ENCODE peak calls at places on chromosomes 6 and 20, in eight cellular contexts. One of them, this sample, is unnamed.

GRCh38 chr6:109768485-109768884 is 77.4 kb downstream of the FIG4 start:
- DNase-seq in astrocyte of the spinal cord: no peak
- DNase-seq in renal cortical epithelial cell: no peak
- DNase-seq in T-helper 17 cell: no peak
- DNase-seq in NCI-H69: no peak
- DNase-seq in fibroblast of pulmonary artery: no peak
- DNase-seq in substantia nigra: no peak
- DNase-seq in activated CD4-positive, alpha-beta memory T cell treated with anti-CD3 and anti-CD28 coated beads, Interleukin-2, amount 10 ng/mL, durations not matched to agents 7 days and 5 days: no peak
- DNase-seq in this sample: no peak

GRCh38 chr6:133553652-133554051 is 312.5 kb downstream of the EYA4 start:
- DNase-seq in activated CD4-positive, alpha-beta memory T cell treated with anti-CD3 and anti-CD28 coated beads, Interleukin-2, amount 10 ng/mL, durations not matched to agents 7 days and 5 days: no peak
- DNase-seq in NCI-H69: peak; percentile 44
- DNase-seq in astrocyte of the spinal cord: peak; percentile 76
- DNase-seq in renal cortical epithelial cell: peak; percentile 65
- DNase-seq in fibroblast of pulmonary artery: peak; percentile 84
- DNase-seq in T-helper 17 cell: no peak
- DNase-seq in substantia nigra: no peak
- DNase-seq in this sample: peak; percentile 61

GRCh38 chr6:117478853-117479231 is 3.6 kb upstream of the DCBLD1 start:
- DNase-seq in NCI-H69: no peak
- DNase-seq in astrocyte of the spinal cord: no peak
- DNase-seq in substantia nigra: no peak
- DNase-seq in T-helper 17 cell: no peak
- DNase-seq in activated CD4-positive, alpha-beta memory T cell treated with anti-CD3 and anti-CD28 coated beads, Interleukin-2, amount 10 ng/mL, durations not matched to agents 7 days and 5 days: no peak
- DNase-seq in fibroblast of pulmonary artery: no peak
- DNase-seq in renal cortical epithelial cell: no peak
- DNase-seq in this sample: no peak

GRCh38 chr6:169787797-169788196 is 36.4 kb downstream of the ERMARD start:
- DNase-seq in astrocyte of the spinal cord: no peak
- DNase-seq in NCI-H69: no peak
- DNase-seq in substantia nigra: no peak
- DNase-seq in T-helper 17 cell: no peak
- DNase-seq in fibroblast of pulmonary artery: no peak
- DNase-seq in renal cortical epithelial cell: no peak
- DNase-seq in activated CD4-positive, alpha-beta memory T cell treated with anti-CD3 and anti-CD28 coated beads, Interleukin-2, amount 10 ng/mL, durations not matched to agents 7 days and 5 days: no peak
- DNase-seq in this sample: no peak

GRCh38 chr6:118746100-118746874 is 94.9 kb upstream of the CEP85L start:
- DNase-seq in NCI-H69: no peak
- DNase-seq in substantia nigra: peak; percentile 16
- DNase-seq in renal cortical epithelial cell: no peak
- DNase-seq in activated CD4-positive, alpha-beta memory T cell treated with anti-CD3 and anti-CD28 coated beads, Interleukin-2, amount 10 ng/mL, durations not matched to agents 7 days and 5 days: no peak
- DNase-seq in astrocyte of the spinal cord: no peak
- DNase-seq in T-helper 17 cell: no peak
- DNase-seq in fibroblast of pulmonary artery: no peak
- DNase-seq in this sample: no peak

GRCh38 chr6:24694198-24694597 is 24.8 kb downstream of the C6orf62 start:
- DNase-seq in astrocyte of the spinal cord: no peak
- DNase-seq in T-helper 17 cell: no peak
- DNase-seq in renal cortical epithelial cell: no peak
- DNase-seq in NCI-H69: peak; percentile 27
- DNase-seq in substantia nigra: no peak
- DNase-seq in activated CD4-positive, alpha-beta memory T cell treated with anti-CD3 and anti-CD28 coated beads, Interleukin-2, amount 10 ng/mL, durations not matched to agents 7 days and 5 days: no peak
- DNase-seq in fibroblast of pulmonary artery: no peak
- DNase-seq in this sample: no peak

GRCh38 chr6:40930555-40930954 is 108.5 kb downstream of the UNC5CL start:
- DNase-seq in NCI-H69: no peak
- DNase-seq in renal cortical epithelial cell: peak; percentile 85
- DNase-seq in fibroblast of pulmonary artery: peak; percentile 59
- DNase-seq in astrocyte of the spinal cord: no peak
- DNase-seq in substantia nigra: no peak
- DNase-seq in activated CD4-positive, alpha-beta memory T cell treated with anti-CD3 and anti-CD28 coated beads, Interleukin-2, amount 10 ng/mL, durations not matched to agents 7 days and 5 days: no peak
- DNase-seq in T-helper 17 cell: no peak
- DNase-seq in this sample: no peak

GRCh38 chr6:57262491-57262890 is 40.4 kb upstream of the RAB23 start:
- DNase-seq in substantia nigra: peak; percentile 50
- DNase-seq in renal cortical epithelial cell: no peak
- DNase-seq in NCI-H69: no peak
- DNase-seq in fibroblast of pulmonary artery: no peak
- DNase-seq in T-helper 17 cell: no peak
- DNase-seq in activated CD4-positive, alpha-beta memory T cell treated with anti-CD3 and anti-CD28 coated beads, Interleukin-2, amount 10 ng/mL, durations not matched to agents 7 days and 5 days: no peak
- DNase-seq in astrocyte of the spinal cord: no peak
- DNase-seq in this sample: no peak

GRCh38 chr20:62496525-62497218 is 20.9 kb upstream of the GATA5 start:
- DNase-seq in substantia nigra: no peak
- DNase-seq in renal cortical epithelial cell: no peak
- DNase-seq in T-helper 17 cell: no peak
- DNase-seq in astrocyte of the spinal cord: no peak
- DNase-seq in activated CD4-positive, alpha-beta memory T cell treated with anti-CD3 and anti-CD28 coated beads, Interleukin-2, amount 10 ng/mL, durations not matched to agents 7 days and 5 days: no peak
- DNase-seq in fibroblast of pulmonary artery: no peak
- DNase-seq in NCI-H69: peak; percentile 26
- DNase-seq in this sample: no peak

This sample was measured in kidney glomerular epithelial cell.